ENCODE peak calls at places on chromosomes 13 and 19, in four cellular contexts. R, B, U and C are unnamed samples.

GRCh38 chr13:100290165-100290801 is 201.4 kb downstream of the PCCA start:
- DNase-seq in B (peak), R (peak), U (no peak), C (peak)

GRCh38 chr19:46022431-46023310 is at the start of gene PGLYRP1:
- DNase-seq in U (no peak), R (no peak), B (no peak), C (no peak)

GRCh38 chr13:46103037-46103436 is 1.8 kb downstream of the CPB2 start:
- DNase-seq in R (no peak), U (peak), B (no peak), C (no peak)

GRCh38 chr13:46295531-46296464 is 84.1 kb downstream of the LRRC63 start:
- DNase-seq in B (peak), R (peak), U (peak), C (peak)

GRCh38 chr19:35288843-35289355 is 3.1 kb upstream of the MAG start:
- DNase-seq in B (no peak), R (no peak), U (no peak), C (no peak)

GRCh38 chr13:112891477-112892401 is 77.3 kb upstream of the MCF2L start:
- DNase-seq in R (no peak), U (peak), B (no peak), C (no peak)

GRCh38 chr13:91185294-91185863 is 162.1 kb upstream of the MIR17HG start:
- DNase-seq in B (no peak), R (peak), U (no peak), C (no peak)

GRCh38 chr13:40453666-40454030 is 212.8 kb downstream of the FOXO1 start:
- DNase-seq in R (no peak), U (no peak), B (no peak), C (no peak)

GRCh38 chr13:105665284-105665683 is 870.2 kb downstream of the EFNB2 start:
- DNase-seq in R (peak), B (no peak), U (no peak), C (no peak)

GRCh38 chr13:20168396-20168795 is 7.5 kb upstream of the GJA3 start:
- DNase-seq in R (no peak), U (peak), B (no peak), C (no peak)

GRCh38 chr19:51709575-51709974 is 14.2 kb downstream of the HAS1 start:
- DNase-seq in R (no peak), B (no peak), U (no peak), C (no peak)

GRCh38 chr13:42968906-42969305 is 23.1 kb downstream of the EPSTI1 start:
- DNase-seq in R (no peak), U (no peak), B (no peak), C (no peak)

GRCh38 chr13:22198656-22199217 is 527.9 kb downstream of the FGF9 start:
- DNase-seq in U (no peak), B (no peak), R (no peak), C (no peak)

GRCh38 chr13:70237131-70237530 is 128.9 kb upstream of the KLHL1 start:
- DNase-seq in R (peak), B (no peak), U (no peak), C (no peak)

DNA sequence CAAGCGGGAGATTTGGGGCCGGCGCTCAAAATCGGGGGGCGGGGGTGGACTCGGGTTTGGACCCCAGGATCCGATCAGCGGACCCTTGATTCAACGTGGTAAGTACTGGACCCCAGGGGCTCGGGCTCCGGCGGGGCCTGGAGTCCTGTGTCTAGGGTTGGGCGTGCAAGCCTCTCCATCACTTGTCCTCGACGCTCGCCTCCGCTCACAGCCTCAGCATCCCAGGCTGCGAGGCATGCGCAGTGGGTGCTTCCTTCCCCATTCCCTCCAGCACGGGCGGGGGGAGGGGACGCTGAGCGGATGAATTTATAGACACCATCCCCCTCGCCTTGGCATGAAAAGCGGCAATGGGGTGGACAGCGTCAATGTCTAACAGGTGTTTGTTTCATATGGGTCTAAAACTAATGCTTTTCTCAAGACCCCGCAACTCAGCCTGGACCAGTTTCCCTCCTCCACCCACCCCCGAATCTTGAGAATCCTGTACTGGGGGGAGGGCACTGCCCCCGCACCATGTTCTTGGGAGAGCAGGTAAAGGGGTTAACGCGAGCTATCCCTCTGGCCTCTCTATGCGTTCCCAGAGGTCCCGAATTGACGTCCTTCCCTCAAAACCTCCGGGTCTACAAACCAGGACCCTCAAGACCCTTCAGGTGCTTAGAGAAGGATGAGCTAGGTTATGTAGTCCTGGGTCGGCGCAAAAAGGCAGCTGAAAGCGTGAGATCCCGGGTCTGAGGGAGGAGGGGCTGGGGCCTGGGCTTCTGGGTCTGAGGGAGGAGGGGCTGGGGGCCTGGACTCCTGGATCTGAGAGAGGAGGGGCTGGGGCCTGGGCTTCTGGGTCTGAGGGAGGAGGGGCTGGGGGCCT is 556 bp downstream of the CPT1C start:
- DNase-seq in R (peak), B (no peak), U (no peak), C (peak)
- H3K4me3 ChIP-seq in R (peak), B (peak), U (peak), C (peak)

GRCh38 chr13:29418026-29418425 is 177.5 kb downstream of the SLC7A1 start:
- DNase-seq in B (no peak), R (no peak), U (no peak), C (no peak)
- TF ChIP-seq CTCF in B (no peak), R (peak), U (no peak), C (peak)

GRCh38 chr19:7941895-7942596 is 1.4 kb downstream of the TIMM44 start:
- DNase-seq in R (no peak), U (no peak), B (no peak), C (no peak)
- H3K4me3 ChIP-seq in R (no peak), U (no peak), B (peak), C (peak)

GRCh38 chr19:9943744-9944143 is 7.4 kb upstream of the OLFM2 start:
- DNase-seq in B (no peak), R (no peak), U (no peak), C (no peak)

GRCh38 chr19:9941646-9942045 is 5.3 kb upstream of the OLFM2 start:
- DNase-seq in B (no peak), U (no peak), R (no peak), C (no peak)

GRCh38 chr19:9941236-9941635 is 4.9 kb upstream of the OLFM2 start:
- DNase-seq in R (no peak), U (no peak), B (no peak), C (no peak)

GRCh38 chr19:9947441-9947840 is 11.1 kb upstream of the OLFM2 start:
- DNase-seq in B (no peak), R (no peak), U (no peak), C (no peak)

GRCh38 chr19:9945319-9945966 is 9.1 kb upstream of the OLFM2 start:
- DNase-seq in R (peak), B (peak), U (peak), C (peak)
- TF ChIP-seq CTCF in R (no peak), B (peak), U (no peak), C (peak)